ENCODE peak calls at places on chromosomes 16 and 17, in eight cellular contexts. P is ovary, O is Peyer's patch, S is cardiac muscle cell, H is brain microvascular endothelial cell, A is HCT116, D is HL-60, R is thoracic aorta. C is an unnamed sample.

GRCh38 chr17:40648326-40648968 is 829 bp upstream of the SMARCE1 start:
- DNase-seq in P (no peak), O (no peak), S (no peak), H (peak), A (no peak), D (peak), R (no peak), C (no peak)

GRCh38 chr17:39999067-39999466 is 16.2 kb upstream of the CSF3 start:
- DNase-seq in P (no peak), O (no peak), S (no peak), H (peak), A (no peak), D (no peak), R (no peak), C (no peak)

GRCh38 chr17:80317706-80317980 is 57.0 kb downstream of the RNF213 start:
- DNase-seq in P (no peak), O (no peak), S (no peak), H (no peak), A (no peak), D (no peak), R (no peak), C (no peak)

GRCh38 chr17:76077582-76078110 is 1.3 kb upstream of the ZACN start:
- DNase-seq in P (no peak), O (no peak), S (no peak), H (no peak), A (no peak), D (no peak), R (no peak), C (no peak)

GRCh38 chr16:51556694-51557327 is 405.7 kb upstream of the SALL1 start:
- DNase-seq in P (peak), O (no peak), S (peak), H (peak), A (no peak), D (no peak), R (no peak), C (no peak)

GRCh38 chr16:3879258-3879886 is 1.1 kb downstream of the CREBBP start:
- DNase-seq in P (no peak), O (no peak), S (no peak), H (no peak), A (no peak), D (peak), R (no peak), C (no peak)

GRCh38 chr16:15427648-15428239 is 6.6 kb upstream of the BMERB1 start:
- DNase-seq in P (peak), O (peak), S (peak), H (peak), A (peak), D (peak), R (peak), C (peak)

GRCh38 chr17:2701996-2702741 is 9.4 kb downstream of the CLUH start:
- DNase-seq in P (peak), O (no peak), S (no peak), H (no peak), A (no peak), D (no peak), R (no peak), C (no peak)

GRCh38 chr17:60167095-60167741 is 17.4 kb downstream of the CA4 start:
- DNase-seq in P (no peak), O (no peak), S (no peak), H (no peak), A (no peak), D (no peak), R (no peak), C (no peak)

GRCh38 chr17:60091908-60092331 is 13.2 kb upstream of the HEATR6 start:
- DNase-seq in P (no peak), O (no peak), S (peak), H (peak), A (no peak), D (no peak), R (no peak), C (no peak)

GRCh38 chr16:24815052-24815451 is 30.7 kb upstream of the SLC5A11 start:
- DNase-seq in P (no peak), O (no peak), S (no peak), H (no peak), A (no peak), D (no peak), R (no peak), C (no peak)

GRCh38 chr17:39826334-39826733 is 37.8 kb downstream of the IKZF3 start:
- DNase-seq in P (no peak), O (no peak), S (no peak), H (no peak), A (no peak), D (no peak), R (no peak), C (no peak)

GRCh38 chr16:51621610-51622009 is 470.5 kb upstream of the SALL1 start:
- DNase-seq in P (no peak), O (no peak), S (no peak), H (no peak), A (no peak), D (no peak), R (no peak), C (no peak)

GRCh38 chr17:80886641-80887573 is 104.7 kb upstream of the CHMP6 start:
- DNase-seq in P (no peak), O (no peak), S (no peak), H (no peak), A (no peak), D (no peak), R (no peak), C (no peak)

GRCh38 chr17:51120739-51121619 is at the start of gene SPAG9:
- DNase-seq in P (peak), O (peak), S (peak), H (peak), A (peak), D (peak), R (peak), C (peak)

GRCh38 chr17:51121620-51122472 is 1.2 kb upstream of the SPAG9 start:
- DNase-seq in P (peak), O (peak), S (peak), H (peak), A (peak), D (peak), R (peak), C (peak)

GRCh38 chr17:51118330-51119195 is 2.1 kb downstream of the SPAG9 start:
- DNase-seq in P (peak), O (no peak), S (no peak), H (no peak), A (no peak), D (peak), R (no peak), C (no peak)

GRCh38 chr17:51120357-51120738 is 320 bp downstream of the SPAG9 start:
- DNase-seq in P (no peak), O (peak), S (no peak), H (peak), A (no peak), D (peak), R (no peak), C (peak)

DNA sequence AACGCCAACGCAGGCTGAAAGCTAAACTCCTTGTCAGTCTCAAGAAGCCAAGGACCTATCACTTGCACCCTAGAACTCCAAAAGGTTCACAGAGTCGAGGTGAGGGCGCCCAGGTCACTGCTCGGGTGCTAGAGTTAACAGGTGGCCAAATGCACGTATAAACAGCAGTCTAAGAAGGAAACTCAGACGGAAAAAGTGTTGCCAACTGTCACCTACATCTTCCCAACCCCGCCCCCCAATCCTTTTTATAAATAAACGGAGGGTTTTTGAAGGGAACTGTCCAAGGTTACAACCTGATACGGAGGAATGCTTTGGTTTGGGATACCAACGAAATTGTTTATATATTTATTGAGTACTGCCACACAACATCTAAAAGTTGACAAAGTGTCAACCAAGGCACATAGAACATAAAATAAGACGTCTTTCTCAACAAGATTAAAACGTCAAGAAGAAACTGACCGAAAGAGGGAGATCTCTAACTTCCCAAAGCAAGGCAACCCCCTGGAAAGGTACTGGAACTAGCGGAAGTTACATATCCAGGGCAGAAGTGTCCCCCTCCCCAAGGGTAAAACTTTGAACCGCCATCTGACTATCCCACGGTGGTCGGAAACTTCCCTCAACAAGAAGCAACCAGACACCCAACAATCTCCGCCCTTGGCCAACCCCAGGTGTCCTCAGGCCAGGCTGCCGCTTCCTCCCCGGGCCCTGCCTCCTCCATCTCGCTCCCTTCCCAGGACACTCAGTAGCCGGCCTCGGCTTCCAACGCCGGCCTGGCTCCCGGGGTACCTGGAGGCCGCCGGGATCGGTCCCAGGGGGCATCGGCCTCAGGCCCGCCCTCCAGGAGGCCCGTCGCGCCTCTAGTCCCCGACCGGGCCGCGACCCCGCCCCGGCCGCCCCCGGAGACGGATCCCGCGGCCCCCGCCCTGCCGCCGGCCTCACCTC is 982 bp downstream of the SPAG9 start:
- DNase-seq in P (peak), O (peak), S (peak), H (peak), A (peak), D (peak), R (no peak), C (peak)
- TF ChIP-seq CTCF in P (peak), O (no peak), S (no peak), H (peak), A (peak), D (no peak), R (no peak), C (no peak)

GRCh38 chr16:2031081-2031577 is 4.4 kb downstream of the NHERF2 start:
- DNase-seq in P (no peak), O (no peak), S (no peak), H (no peak), A (no peak), D (no peak), R (no peak), C (no peak)
- H3K4me3 ChIP-seq in P (no peak), O (no peak), S (no peak), H (no peak), A (no peak), D (no peak), R (no peak), C (no peak)

GRCh38 chr17:4204676-4205075 is 59.1 kb downstream of the ANKFY1 start:
- DNase-seq in P (no peak), O (no peak), S (peak), H (peak), A (no peak), D (no peak), R (no peak), C (no peak)
- H3K27ac ChIP-seq in P (no peak), O (no peak), S (no peak), H (peak), A (no peak), D (no peak), R (peak), C (no peak)

GRCh38 chr16:89823087-89823823 is 5.0 kb upstream of the SPIRE2 start:
- DNase-seq in P (no peak), O (no peak), S (no peak), H (no peak), A (no peak), D (no peak), R (no peak), C (no peak)

GRCh38 chr16:89815639-89816348 is 653 bp downstream of the FANCA start:
- DNase-seq in P (no peak), O (no peak), S (no peak), H (no peak), A (no peak), D (peak), R (no peak), C (no peak)

GRCh38 chr16:89822188-89823086 is 5.8 kb upstream of the SPIRE2 start:
- DNase-seq in P (no peak), O (no peak), S (no peak), H (no peak), A (no peak), D (no peak), R (no peak), C (no peak)

GRCh38 chr16:89826531-89827382 is 1.5 kb upstream of the SPIRE2 start:
- DNase-seq in P (no peak), O (no peak), S (peak), H (no peak), A (no peak), D (no peak), R (no peak), C (no peak)

DNA sequence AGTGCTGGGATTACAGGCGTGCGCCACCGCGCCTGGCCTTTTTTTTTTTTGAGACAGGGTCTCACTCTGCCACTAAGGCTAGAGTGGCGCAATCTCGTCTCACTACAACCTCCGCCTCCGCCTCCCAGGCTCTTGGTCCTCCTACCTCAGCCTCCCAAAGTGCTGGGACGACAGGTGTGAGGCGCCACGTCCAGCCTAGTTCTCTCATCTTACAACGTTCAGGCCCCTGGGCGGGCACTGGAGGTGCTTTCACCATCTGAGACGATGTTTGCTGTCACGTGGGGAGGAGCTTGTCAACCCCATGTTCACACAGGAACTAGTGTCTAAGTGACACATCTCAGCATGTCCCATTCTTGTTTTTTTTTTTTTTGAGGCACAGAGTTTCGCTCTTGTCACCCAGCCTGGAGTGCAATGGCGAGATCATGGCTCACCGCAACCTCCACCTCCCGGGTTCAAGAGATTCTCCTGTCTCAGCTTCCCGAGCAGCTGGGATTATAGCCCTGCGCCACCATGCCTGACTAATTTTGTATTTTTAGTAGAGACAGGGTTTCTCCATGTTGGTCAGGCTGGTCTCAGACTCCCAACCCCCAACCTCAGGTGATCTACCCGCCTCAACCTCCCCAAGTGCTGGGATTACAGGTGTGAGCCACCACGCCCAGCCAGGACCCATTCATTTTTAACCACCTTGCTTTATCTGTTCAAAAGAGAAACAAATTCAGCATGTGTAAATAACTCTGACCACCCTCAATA is 5.2 kb upstream of the FANCA start:
- DNase-seq in P (no peak), O (no peak), S (no peak), H (no peak), A (no peak), D (no peak), R (no peak), C (no peak)
- TF ChIP-seq CTCF in P (no peak), O (no peak), S (no peak), H (no peak), A (no peak), D (no peak), R (no peak), C (no peak)

DNA sequence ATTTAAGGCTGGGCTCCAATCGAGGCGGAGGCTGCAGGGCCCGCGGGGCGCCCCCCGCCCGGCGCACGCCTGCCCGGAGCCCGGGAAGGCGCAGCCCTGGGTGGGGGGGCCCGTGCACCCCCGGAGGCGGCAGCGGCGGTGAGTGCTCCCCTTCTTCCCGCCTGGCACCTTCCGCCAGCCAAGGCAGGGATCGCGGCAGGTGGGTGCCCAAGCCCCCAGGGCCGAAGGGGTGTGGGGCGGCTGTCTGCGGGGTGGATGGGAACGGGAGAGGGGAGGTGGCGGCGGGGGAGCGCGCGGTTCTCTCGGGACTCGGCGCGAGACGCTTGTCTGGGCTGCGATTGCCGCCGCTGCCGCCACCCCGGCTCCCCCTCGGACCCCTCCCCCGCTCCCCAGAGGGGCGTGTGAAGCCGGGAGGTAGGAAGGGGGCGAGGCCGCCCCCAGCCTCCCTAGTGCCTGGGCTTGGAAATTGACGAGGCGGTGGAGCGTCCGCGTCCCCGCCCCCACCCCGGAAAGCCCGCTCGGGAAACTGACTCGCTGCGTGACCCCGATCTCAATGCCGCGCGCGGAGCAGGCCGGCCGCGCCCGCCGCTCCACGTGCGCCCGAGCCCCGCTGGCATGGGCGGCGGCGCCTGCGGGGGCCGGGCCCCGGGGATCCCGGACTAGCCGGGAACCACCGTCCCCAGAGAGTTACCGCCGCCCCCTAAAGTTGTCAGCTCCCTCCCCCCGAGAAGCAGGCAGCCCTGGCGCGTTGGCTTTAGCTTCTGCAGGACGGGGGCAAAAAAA is 231.5 kb downstream of the MRTFB start:
- DNase-seq in P (peak), O (no peak), S (no peak), H (no peak), A (no peak), D (no peak), R (no peak), C (peak)
- H3K4me3 ChIP-seq in P (peak), O (peak), S (peak), H (peak), A (peak), D (peak), R (peak), C (peak)

GRCh38 chr17:15457723-15458094 is 9.7 kb downstream of the CDRT4 start:
- DNase-seq in P (peak), O (no peak), S (no peak), H (no peak), A (no peak), D (no peak), R (no peak), C (no peak)
- H3K27ac ChIP-seq in P (peak), O (no peak), S (no peak), H (peak), A (no peak), D (no peak), R (peak), C (peak)

C was measured in dorsolateral prefrontal cortex.